ENCODE peak calls at places on chromosomes 1 and 21, in six cellular contexts. D is HCT116, W is K562, K is HepG2, T is GM12878, H is H1. U is an unnamed sample.

GRCh38 chr1:204114606-204115005 is 37.2 kb downstream of the ETNK2 start:
- DNase-seq in T (no peak), D (no peak), K (no peak), H (no peak), W (no peak), U (no peak)

GRCh38 chr1:56477164-56478111 is 101.9 kb downstream of the PLPP3 start:
- DNase-seq in K (peak; percentile 85), H (peak; percentile 67), T (peak; percentile 17), D (no peak), W (no peak), U (peak; percentile 78)

GRCh38 chr1:27979151-27979858 is 19.5 kb downstream of the XKR8 start:
- DNase-seq in D (peak; percentile 35), W (peak; percentile 90), H (no peak), K (no peak), T (peak; percentile 19), U (peak; percentile 11)

GRCh38 chr1:71565267-71565666 is 484.4 kb upstream of the ZRANB2 start:
- DNase-seq in T (no peak), W (no peak), K (no peak), H (no peak), D (no peak), U (no peak)

GRCh38 chr1:54604572-54605370 is 18.6 kb downstream of the FAM151A start:
- DNase-seq in T (peak; percentile 17), D (no peak), W (no peak), K (no peak), H (no peak), U (no peak)

GRCh38 chr21:38490411-38491020 is 7.8 kb downstream of the ERG start:
- DNase-seq in H (no peak), D (no peak), W (no peak), T (no peak), K (no peak), U (no peak)

GRCh38 chr1:183197762-183198161 is 11.7 kb downstream of the LAMC2 start:
- DNase-seq in K (no peak), D (no peak), W (no peak), T (no peak), H (no peak), U (no peak)

GRCh38 chr1:157532569-157532968 is 19.7 kb downstream of the FCRL5 start:
- DNase-seq in H (no peak), T (no peak), W (no peak), K (no peak), D (no peak), U (no peak)

GRCh38 chr1:3657578-3658230 is 5.4 kb downstream of the TP73 start:
- DNase-seq in T (no peak), D (no peak), K (no peak), W (no peak), H (no peak), U (no peak)

GRCh38 chr1:117780981-117781475 is 148.4 kb downstream of the GDAP2 start:
- DNase-seq in H (no peak), K (no peak), D (no peak), T (no peak), W (no peak), U (no peak)

GRCh38 chr21:45615145-45615711 is 28.3 kb upstream of the PCBP3 start:
- DNase-seq in W (peak; percentile 31), K (peak; percentile 23), D (no peak), H (no peak), T (peak; percentile 78), U (no peak)

DNA sequence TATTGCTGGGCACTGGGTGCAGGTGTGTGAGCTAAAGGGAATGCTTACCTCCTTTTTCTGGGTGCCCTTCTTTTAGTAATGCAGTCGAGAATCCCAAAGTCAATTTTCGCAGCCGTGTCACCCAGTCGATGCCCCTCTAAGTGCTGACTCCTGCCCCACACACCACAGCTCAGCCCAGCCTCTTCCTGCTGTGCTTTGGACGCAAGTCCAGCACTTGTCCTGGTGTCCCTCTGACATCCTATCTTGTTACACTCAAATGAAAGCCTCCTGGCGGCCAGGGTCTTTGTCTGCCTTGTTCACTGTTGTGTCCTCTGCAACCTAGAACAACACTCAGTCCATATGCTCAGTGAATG is 58.5 kb upstream of the RUNX3 start:
- DNase-seq in D (no peak), W (no peak), H (no peak), T (no peak), K (no peak), U (no peak)
- TF ChIP-seq ZNF274 in D (no peak), W (no peak), H (no peak), T (no peak), K (no peak), U (no peak)

GRCh38 chr1:6360517-6360916 is 33.0 kb downstream of the ACOT7 start:
- DNase-seq in T (no peak), H (no peak), K (no peak), D (no peak), W (no peak), U (no peak)
- TF ChIP-seq ZNF274 in T (no peak), H (no peak), K (no peak), D (no peak), W (no peak), U (no peak)

GRCh38 chr1:41369531-41369930 is 8.3 kb downstream of the FOXO6 start:
- DNase-seq in D (no peak), T (no peak), K (no peak), H (no peak), W (no peak), U (no peak)
- TF ChIP-seq ZNF274 in D (no peak), T (no peak), K (no peak), H (no peak), W (no peak), U (no peak)

DNA sequence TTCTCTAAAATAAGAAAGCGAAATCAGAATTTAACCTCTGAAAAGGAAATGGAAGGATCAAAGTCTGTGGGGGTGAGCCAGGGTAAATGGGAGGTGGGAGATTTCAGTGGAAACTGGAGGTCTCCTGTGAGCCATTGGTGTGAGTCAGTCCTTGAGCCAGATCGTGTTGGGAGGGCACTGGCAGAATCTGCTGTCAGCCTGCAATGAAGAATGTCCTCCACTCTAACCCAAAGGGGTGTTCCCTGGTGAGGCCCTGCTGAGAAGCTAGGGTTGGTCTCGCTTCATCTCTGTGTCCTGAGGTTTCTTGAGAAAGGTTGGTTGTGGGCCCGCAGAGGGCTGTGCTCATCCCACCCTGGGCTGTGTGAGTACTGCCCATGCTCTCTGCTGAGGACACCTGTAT is 2.4 kb downstream of the QSOX1 start:
- DNase-seq in W (peak; percentile 40), K (no peak), H (no peak), T (no peak), D (no peak), U (no peak)
- TF ChIP-seq ZNF274 in W (no peak), K (no peak), H (no peak), T (no peak), D (no peak), U (no peak)

DNA sequence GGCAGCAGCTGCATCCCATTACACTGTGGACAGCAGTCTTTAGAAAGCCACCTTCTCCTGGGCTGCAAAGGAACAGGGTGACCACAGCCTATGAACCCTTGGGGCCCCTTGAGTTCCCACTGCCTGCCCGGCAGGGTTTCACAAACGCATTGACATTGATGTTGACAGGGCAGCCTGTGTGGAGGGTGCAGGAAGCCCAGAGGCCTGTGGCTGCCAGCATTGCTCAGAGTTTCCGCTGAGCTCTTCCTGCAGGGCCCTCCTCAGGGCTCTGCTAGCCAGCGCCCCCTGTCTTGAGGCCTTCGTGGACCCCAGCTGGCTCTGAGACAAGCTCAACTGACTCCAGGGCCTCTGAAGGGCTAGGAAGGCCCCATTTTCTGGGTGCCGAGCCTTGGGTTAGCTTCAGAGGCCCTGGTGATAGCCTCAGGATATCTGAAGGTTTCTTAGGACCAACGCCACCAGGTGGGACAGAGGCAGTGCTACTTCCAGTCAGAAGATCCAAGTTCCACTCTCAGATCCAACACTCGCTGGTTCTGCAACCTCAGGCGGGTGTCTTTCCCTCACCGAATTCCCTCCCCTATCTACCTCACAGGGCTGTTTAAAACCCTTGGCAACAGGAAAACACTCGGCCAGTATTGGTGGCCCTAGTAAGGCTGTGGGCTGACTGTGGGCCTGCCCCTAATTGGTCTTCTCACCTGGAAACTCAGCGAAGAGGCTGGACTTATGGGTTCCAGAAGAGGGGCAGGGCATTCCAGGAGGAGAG is 27.2 kb upstream of the EPS8L3 start:
- DNase-seq in T (peak; percentile 23), K (peak; percentile 70), H (no peak), W (peak; percentile 80), D (peak; percentile 27), U (peak; percentile 56)
- TF ChIP-seq ZNF274 in T (no peak), K (peak; percentile 59), H (no peak), W (no peak), D (no peak), U (no peak)

DNA sequence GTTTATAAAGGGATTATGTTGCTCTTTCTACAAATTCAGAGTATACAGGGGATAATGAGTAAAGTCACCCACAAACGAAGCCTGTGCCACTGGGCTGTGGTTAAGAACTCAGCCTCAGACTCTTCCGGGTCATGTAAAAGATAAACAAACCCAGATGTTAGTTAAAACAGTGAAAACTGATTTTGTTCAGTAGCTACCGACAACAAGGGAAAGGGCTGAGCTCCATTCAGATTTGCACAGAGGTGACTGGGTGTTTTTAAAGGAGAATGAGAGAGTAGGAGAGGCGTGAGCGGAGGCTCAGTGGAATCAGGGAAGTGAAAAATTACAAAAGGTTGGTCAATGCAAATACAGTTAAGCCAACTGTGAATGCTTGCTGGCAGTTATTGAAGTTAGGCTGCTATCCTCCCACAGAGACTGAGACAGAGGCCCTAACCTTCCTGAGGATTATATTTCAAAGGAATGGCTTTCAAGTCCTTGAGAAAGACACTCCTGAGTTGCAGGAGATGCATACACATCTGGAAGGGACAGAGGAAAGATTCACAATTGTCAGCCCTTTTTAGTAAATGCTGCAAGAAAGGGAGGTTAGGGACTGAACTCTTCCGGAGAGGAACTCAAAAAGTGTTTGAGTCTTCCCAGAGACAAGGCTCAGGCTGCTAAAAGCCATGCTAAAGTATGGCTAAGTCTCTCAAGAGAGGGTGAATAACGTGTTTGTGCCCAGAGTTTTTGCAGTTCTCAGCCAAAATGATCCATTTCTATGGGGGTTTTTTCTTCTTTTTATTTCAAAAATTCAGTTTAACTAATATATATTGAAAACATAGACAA is 29.8 kb upstream of the SAMD13 start:
- DNase-seq in D (no peak), H (no peak), T (peak; percentile 61), K (no peak), W (no peak), U (no peak)
- TF ChIP-seq ZNF274 in D (no peak), H (no peak), T (no peak), K (no peak), W (no peak), U (no peak)

GRCh38 chr1:234628099-234628498 is 18.1 kb upstream of the IRF2BP2 start:
- DNase-seq in T (no peak), D (no peak), H (no peak), W (no peak), K (no peak), U (no peak)

GRCh38 chr1:234634387-234634786 is 24.4 kb upstream of the IRF2BP2 start:
- DNase-seq in K (no peak), D (no peak), W (no peak), H (no peak), T (no peak), U (no peak)

GRCh38 chr1:234632225-234632624 is 22.2 kb upstream of the IRF2BP2 start:
- DNase-seq in K (no peak), W (no peak), H (no peak), D (no peak), T (no peak), U (no peak)

GRCh38 chr1:234629026-234629425 is 19.0 kb upstream of the IRF2BP2 start:
- DNase-seq in W (no peak), H (no peak), T (no peak), K (no peak), D (no peak), U (no peak)

DNA sequence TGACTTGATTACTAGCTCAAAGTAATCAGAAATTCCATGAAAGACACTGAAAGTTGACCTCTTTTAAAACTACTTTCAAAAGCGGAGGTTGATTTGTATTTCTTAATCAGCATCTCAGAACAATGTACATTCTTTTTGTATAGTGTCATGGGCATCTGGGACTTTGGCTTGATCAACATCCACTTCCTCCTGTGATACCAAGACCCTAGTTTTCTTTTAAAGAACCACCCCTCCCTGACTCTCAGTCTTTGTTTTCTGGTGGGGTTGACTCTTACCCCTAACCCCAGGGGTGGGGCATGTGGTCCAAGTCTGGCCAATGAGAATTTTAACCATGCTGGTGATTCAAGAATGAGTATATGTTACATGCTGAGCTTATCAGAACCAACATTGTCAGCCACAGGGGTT is 21.7 kb upstream of the IRF2BP2 start:
- DNase-seq in W (no peak), T (no peak), H (no peak), K (peak; percentile 90), D (no peak), U (no peak)
- TF ChIP-seq ZNF274 in W (no peak), T (no peak), H (no peak), K (no peak), D (no peak), U (no peak)